ENCODE peak calls at places on chromosome 9, in six cellular contexts. P is colonic mucosa; K is A549; S is HFFc6; B is stomach; J is stimulated activated naive CD8-positive, alpha-beta T cell treated with anti-CD3 and anti-CD28 coated beads, Interleukin-15, Interleukin-2, amounts not matched to agents 100 U/mL and 50 U/mL, for 24 hours. U is an unnamed sample.
A peak's percentile ranks its signal among the peaks of the same experiment; 100 is the strongest.

GRCh38 chr9:88011005-88011766 is 36.9 kb upstream of the CDK20 start:
- DNase-seq in K (peak; percentile 19), P (no peak), B (no peak), J (no peak), S (peak; percentile 20), U (no peak)

GRCh38 chr9:121692606-121693505 is 41.4 kb downstream of the DAB2IP start:
- DNase-seq in J (no peak), K (peak; percentile 38), S (peak; percentile 47), B (no peak), P (no peak), U (no peak)

GRCh38 chr9:6367128-6367741 is 39.1 kb downstream of the TPD52L3 start:
- DNase-seq in K (no peak), B (no peak), P (no peak), J (no peak), S (peak; percentile 13), U (no peak)

GRCh38 chr9:133403766-133404439 is 13.9 kb downstream of the REXO4 start:
- DNase-seq in P (peak; percentile 67), B (peak; percentile 74), S (no peak), K (peak; percentile 73), J (peak; percentile 66), U (no peak)

GRCh38 chr9:85741112-85741874 is 461 bp downstream of the AGTPBP1 start:
- DNase-seq in J (peak; percentile 64), B (peak; percentile 36), S (no peak), P (peak; percentile 51), K (peak; percentile 49), U (no peak)

GRCh38 chr9:35729700-35730485 is 2.1 kb downstream of the TLN1 start:
- DNase-seq in S (peak; percentile 91), J (peak; percentile 46), B (peak; percentile 42), K (peak; percentile 66), P (peak; percentile 55), U (peak; percentile 30)

GRCh38 chr9:133141833-133142594 is 21.0 kb upstream of the RALGDS start:
- DNase-seq in J (peak; percentile 73), P (no peak), S (no peak), K (no peak), B (peak; percentile 88), U (peak; percentile 63)

GRCh38 chr9:113687680-113688371 is 188.3 kb upstream of the ZNF618 start:
- DNase-seq in P (no peak), B (no peak), J (peak; percentile 8), S (no peak), K (no peak), U (peak; percentile 56)

GRCh38 chr9:98195671-98196070 is 3.2 kb upstream of the CORO2A start:
- DNase-seq in P (no peak), S (no peak), K (no peak), B (no peak), J (no peak), U (no peak)

GRCh38 chr9:69193685-69194032 is 19.6 kb downstream of the TJP2 start:
- DNase-seq in K (peak; percentile 30), B (no peak), J (no peak), S (no peak), P (no peak), U (no peak)

GRCh38 chr9:125580701-125581286 is 126.2 kb downstream of the MAPKAP1 start:
- DNase-seq in B (no peak), P (no peak), K (no peak), J (no peak), S (no peak), U (no peak)

GRCh38 chr9:127204771-127205470 is 59.7 kb upstream of the GARNL3 start:
- DNase-seq in J (peak; percentile 14), P (no peak), B (no peak), S (peak; percentile 38), K (peak; percentile 39), U (no peak)

GRCh38 chr9:133203506-133204075 is 5.5 kb downstream of the OBP2B start:
- DNase-seq in P (no peak), K (no peak), J (no peak), B (peak; percentile 11), S (no peak), U (no peak)

GRCh38 chr9:116298249-116298648 is 144.7 kb downstream of the PAPPA start:
- DNase-seq in S (no peak), B (no peak), J (no peak), P (no peak), K (no peak), U (no peak)

GRCh38 chr9:72674961-72675360 is 153.6 kb downstream of the TMC1 start:
- DNase-seq in J (no peak), K (no peak), P (no peak), B (no peak), S (no peak), U (no peak)

GRCh38 chr9:83574482-83574881 is 36.3 kb upstream of the FRMD3 start:
- DNase-seq in S (no peak), K (no peak), J (no peak), P (no peak), B (no peak), U (no peak)

GRCh38 chr9:137064027-137064879 is 6.1 kb downstream of the SAPCD2 start:
- DNase-seq in J (peak; percentile 82), S (no peak), K (peak; percentile 64), B (peak; percentile 77), P (peak; percentile 76), U (peak; percentile 56)

GRCh38 chr9:113695901-113696300 is 180.2 kb upstream of the ZNF618 start:
- DNase-seq in S (peak; percentile 33), J (no peak), B (no peak), P (no peak), K (no peak), U (no peak)

GRCh38 chr9:77011973-77012817 is 7.3 kb upstream of the FOXB2 start:
- DNase-seq in J (peak; percentile 79), K (peak; percentile 61), B (peak; percentile 53), P (peak; percentile 72), S (no peak), U (peak; percentile 75)

GRCh38 chr9:127049044-127049443 is 73.4 kb downstream of the ANGPTL2 start:
- DNase-seq in B (peak; percentile 27), J (peak; percentile 4), P (peak; percentile 27), S (peak; percentile 87), K (peak; percentile 29), U (peak; percentile 51)

GRCh38 chr9:128127568-128127989 is at the start of gene PTGES2:
- DNase-seq in B (peak; percentile 83), K (peak; percentile 88), S (peak; percentile 71), J (peak; percentile 84), P (peak; percentile 89), U (peak; percentile 91)

GRCh38 chr9:19138084-19138483 is 10.8 kb upstream of the PLIN2 start:
- DNase-seq in B (no peak), J (no peak), K (no peak), P (no peak), S (no peak), U (no peak)

GRCh38 chr9:12719431-12719830 is 26.2 kb downstream of the TYRP1 start:
- DNase-seq in S (peak; percentile 30), P (no peak), J (no peak), B (no peak), K (peak; percentile 58), U (no peak)

GRCh38 chr9:34691556-34691955 is 480 bp upstream of the CCL19 start:
- DNase-seq in S (no peak), P (no peak), J (no peak), K (no peak), B (no peak), U (no peak)

U was measured in head of caudate nucleus.